ENCODE peak calls at places on chromosomes 11 and 22, in ten cellular contexts. E, Y, O, K, Q, X, Z, M, L and A are unnamed samples.

GRCh38 chr22:32327066-32327465 is 30.6 kb upstream of the RFPL3 start:
- DNase-seq in E (no peak), Y (no peak), O (no peak), K (no peak), Q (no peak), X (no peak), Z (no peak), M (no peak), L (no peak), A (no peak)

GRCh38 chr11:38256436-38256835 is 1658.4 kb upstream of the RAG2 start:
- DNase-seq in E (no peak), Y (no peak), O (no peak), K (no peak), Q (no peak), X (no peak), Z (no peak), M (no peak), L (no peak), A (no peak)

GRCh38 chr11:86288776-86289507 is 13.1 kb upstream of the HIKESHI start:
- DNase-seq in E (no peak), Y (no peak), O (no peak), K (no peak), Q (no peak), X (no peak), Z (no peak), M (peak; percentile 43), L (no peak), A (no peak)

GRCh38 chr11:122240621-122241020 is 124.6 kb upstream of the BLID start:
- DNase-seq in E (no peak), Y (no peak), O (no peak), K (no peak), Q (no peak), X (no peak), Z (no peak), M (no peak), L (no peak), A (no peak)

GRCh38 chr22:41846268-41847002 is 13.5 kb downstream of the SREBF2 start:
- DNase-seq in E (no peak), Y (no peak), O (no peak), K (no peak), Q (no peak), X (no peak), Z (no peak), M (no peak), L (no peak), A (no peak)

GRCh38 chr11:15826826-15827225 is 529.5 kb downstream of the SOX6 start:
- DNase-seq in E (no peak), Y (no peak), O (peak; percentile 10), K (peak; percentile 20), Q (peak; percentile 45), X (no peak), Z (peak; percentile 32), M (peak; percentile 34), L (no peak), A (peak; percentile 37)

GRCh38 chr11:12900496-12900895 is 108.6 kb upstream of the RASSF10 start:
- DNase-seq in E (no peak), Y (no peak), O (no peak), K (peak; percentile 37), Q (no peak), X (no peak), Z (no peak), M (no peak), L (no peak), A (no peak)

GRCh38 chr11:75465701-75466531 is 32.9 kb upstream of the KLHL35 start:
- DNase-seq in E (no peak), Y (no peak), O (no peak), K (no peak), Q (no peak), X (no peak), Z (no peak), M (no peak), L (no peak), A (no peak)

GRCh38 chr11:115577701-115578100 is 73.5 kb upstream of the CADM1 start:
- DNase-seq in E (no peak), Y (no peak), O (no peak), K (no peak), Q (no peak), X (no peak), Z (no peak), M (no peak), L (no peak), A (no peak)

GRCh38 chr11:44463751-44464150 is 101.7 kb upstream of the CD82 start:
- DNase-seq in E (no peak), Y (no peak), O (no peak), K (no peak), Q (no peak), X (no peak), Z (no peak), M (no peak), L (no peak), A (no peak)

DNA sequence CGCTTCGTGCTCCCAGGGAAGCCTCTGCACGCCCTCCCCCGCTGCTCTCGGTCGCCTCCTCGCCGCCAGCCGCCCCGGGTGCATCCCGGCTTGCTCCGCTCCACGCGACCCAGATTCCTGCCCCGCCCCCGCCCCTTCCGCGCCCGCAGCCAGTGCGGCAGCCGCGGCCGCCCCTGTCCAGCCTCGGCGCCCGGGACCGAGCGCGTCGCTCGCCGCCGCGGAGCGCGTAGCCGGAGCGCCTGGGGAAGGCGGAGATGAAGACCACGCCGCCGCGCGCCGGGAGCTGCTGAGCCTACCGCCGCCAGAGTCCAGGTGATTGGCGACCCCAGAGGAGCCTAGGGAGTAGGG is at the start of gene ELMOD1:
- DNase-seq in E (no peak), Y (no peak), O (peak; percentile 17), K (peak; percentile 12), Q (peak; percentile 53), X (peak; percentile 24), Z (peak; percentile 19), M (peak; percentile 61), L (no peak), A (peak; percentile 16)
- TF ChIP-seq CTCF in E (no peak), Y (no peak), O (no peak), K (no peak), Q (no peak), X (no peak), Z (no peak), M (no peak), L (no peak), A (no peak)

DNA sequence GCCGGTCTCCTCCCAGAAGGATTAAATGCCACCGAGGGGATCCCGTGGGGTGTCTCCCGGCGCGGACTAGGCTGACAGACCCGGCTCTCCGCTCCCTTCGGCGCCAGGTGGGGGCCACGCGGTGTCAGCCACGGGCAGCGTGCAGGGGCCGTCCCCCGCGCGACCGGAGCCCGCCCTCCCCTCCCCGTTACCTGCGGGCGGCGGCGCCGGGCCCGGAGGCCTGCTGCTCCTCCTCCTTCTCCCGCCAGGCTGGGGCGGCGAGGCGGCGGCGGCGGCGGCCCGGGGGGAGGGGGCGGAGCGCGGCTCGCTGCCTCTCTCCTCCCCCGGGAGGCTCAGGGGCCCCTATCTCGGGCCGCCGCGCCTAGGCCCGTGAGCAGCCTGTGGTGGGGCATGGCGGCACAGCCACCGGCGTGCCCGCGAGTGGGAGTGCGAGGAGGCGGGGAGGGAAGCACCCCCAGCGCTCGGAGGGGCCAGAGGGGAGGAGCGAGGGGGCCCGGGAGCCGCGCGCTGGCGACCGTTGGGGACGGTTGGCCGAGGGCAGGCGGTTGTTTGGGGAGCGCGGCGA is 451 bp downstream of the ZBTB44 start:
- DNase-seq in E (peak; percentile 36), Y (peak; percentile 50), O (peak; percentile 54), K (no peak), Q (peak; percentile 67), X (peak; percentile 65), Z (peak; percentile 79), M (peak; percentile 66), L (peak; percentile 40), A (no peak)
- TF ChIP-seq POLR2A in E (no peak), Y (peak; percentile 52), O (no peak), K (peak; percentile 11), Q (no peak), X (no peak), Z (peak; percentile 37), M (no peak), L (no peak), A (peak; percentile 41)

DNA sequence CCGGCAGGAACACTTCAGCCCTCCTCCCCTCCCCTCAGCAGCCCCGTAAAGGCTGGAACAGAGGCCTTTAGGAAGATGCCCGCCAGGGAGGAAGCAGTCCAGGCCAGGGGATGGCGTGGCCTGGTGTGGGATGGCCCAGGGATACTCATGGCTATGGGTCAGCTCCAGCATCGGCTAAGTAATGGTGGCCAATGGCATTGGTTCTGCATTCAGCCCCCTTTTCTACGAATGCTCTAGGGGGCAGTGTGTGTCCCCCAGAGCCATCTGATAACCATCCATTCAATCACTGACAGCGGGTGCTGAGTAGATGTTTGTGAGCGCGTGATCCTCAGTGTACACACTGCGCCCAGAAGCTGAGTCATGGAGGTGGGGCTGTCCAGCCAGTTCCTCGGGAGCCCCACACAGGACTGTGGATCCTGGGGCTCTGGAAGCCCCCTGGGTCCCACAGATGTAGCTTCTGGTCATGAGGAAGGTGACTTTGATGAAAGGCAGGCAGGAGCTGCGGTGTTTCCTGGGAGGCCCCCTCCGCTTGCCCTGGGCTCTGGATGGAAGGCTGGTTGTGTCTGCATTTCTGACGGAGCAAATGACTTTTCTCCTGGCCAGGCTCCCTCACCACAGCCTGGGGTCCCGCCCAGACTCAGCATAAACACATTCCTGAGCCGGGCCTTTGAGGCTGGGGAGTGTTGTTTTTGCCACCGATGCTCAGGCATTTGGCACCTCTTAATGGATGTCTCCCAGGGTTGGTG is 46.5 kb downstream of the FBLN1 start:
- DNase-seq in E (peak; percentile 88), Y (no peak), O (peak; percentile 65), K (peak; percentile 88), Q (peak; percentile 52), X (peak; percentile 32), Z (peak; percentile 54), M (no peak), L (peak; percentile 82), A (peak; percentile 45)
- TF ChIP-seq CTCF in E (peak; percentile 47), Y (no peak), O (no peak), K (peak; percentile 61), Q (no peak), X (no peak), Z (peak; percentile 28), M (no peak), L (no peak), A (peak; percentile 52)

DNA sequence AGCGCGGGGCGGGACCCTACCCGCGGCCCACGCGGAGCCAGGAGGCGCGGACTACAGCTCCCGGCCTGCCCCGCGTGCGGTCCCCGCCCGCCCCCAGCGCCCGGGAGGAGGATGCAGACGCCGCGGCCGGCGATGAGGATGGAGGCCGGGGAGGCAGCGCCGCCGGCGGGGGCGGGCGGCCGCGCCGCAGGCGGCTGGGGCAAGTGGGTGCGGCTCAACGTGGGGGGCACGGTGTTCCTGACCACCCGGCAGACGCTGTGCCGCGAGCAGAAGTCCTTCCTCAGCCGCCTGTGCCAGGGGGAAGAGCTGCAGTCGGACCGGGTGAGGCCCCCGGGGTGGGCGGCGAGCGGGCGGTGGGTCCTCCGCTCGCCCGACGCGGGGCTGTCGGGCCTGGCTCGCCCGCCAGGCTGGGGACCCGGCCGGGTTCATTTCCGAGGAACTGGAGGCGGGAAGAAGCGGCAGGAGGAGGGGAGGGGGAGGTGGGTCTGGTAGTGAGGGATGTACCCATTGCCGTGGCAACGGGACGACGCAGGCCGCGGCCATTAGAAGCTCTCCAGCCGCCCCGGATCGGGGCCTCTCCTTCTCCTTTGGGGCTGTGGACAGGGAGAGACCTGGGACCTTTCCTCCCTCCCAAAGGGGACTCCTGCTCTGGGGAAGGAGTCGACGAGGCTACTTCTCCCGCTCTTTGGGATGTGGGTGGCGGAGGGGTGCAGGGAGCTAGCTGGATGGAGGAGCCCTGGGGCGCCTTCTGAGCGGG is at the start of gene KCTD17:
- DNase-seq in E (peak; percentile 63), Y (peak; percentile 71), O (peak; percentile 55), K (peak; percentile 53), Q (peak; percentile 79), X (peak; percentile 58), Z (peak; percentile 86), M (peak; percentile 66), L (peak; percentile 41), A (peak; percentile 48)
- TF ChIP-seq POLR2A in E (peak; percentile 80), Y (peak; percentile 24), O (peak; percentile 56), K (peak; percentile 50), Q (peak; percentile 70), X (no peak), Z (no peak), M (no peak), L (no peak), A (no peak)